ENCODE peak calls at places on chromosome 17, in six cellular contexts. J, P, Z, K, A and X are unnamed samples.

GRCh38 chr17:74037320-74037719 is 166.2 kb upstream of the RPL38 start:
- DNase-seq in J (no peak), P (peak; percentile 13), Z (no peak), K (no peak), A (no peak), X (no peak)

GRCh38 chr17:56173958-56174357 is 20.7 kb downstream of the ANKFN1 start:
- DNase-seq in J (no peak), P (no peak), Z (no peak), K (no peak), A (no peak), X (no peak)

GRCh38 chr17:64020068-64020766 is at the start of gene ICAM2:
- DNase-seq in J (no peak), P (no peak), Z (no peak), K (no peak), A (no peak), X (peak; percentile 90)

GRCh38 chr17:43907425-43907981 is at the start of gene MPP2:
- DNase-seq in J (peak; percentile 64), P (peak; percentile 77), Z (no peak), K (peak; percentile 88), A (peak; percentile 20), X (no peak)

GRCh38 chr17:2084129-2084765 is 29.3 kb downstream of the HIC1 start:
- DNase-seq in J (no peak), P (peak; percentile 44), Z (no peak), K (no peak), A (no peak), X (no peak)

GRCh38 chr17:40168262-40168832 is 8.9 kb upstream of the RAPGEFL1 start:
- DNase-seq in J (peak; percentile 28), P (peak; percentile 51), Z (no peak), K (no peak), A (peak; percentile 77), X (peak; percentile 15)

GRCh38 chr17:4980644-4981216 is 6.7 kb downstream of the CAMTA2 start:
- DNase-seq in J (no peak), P (peak; percentile 60), Z (no peak), K (peak; percentile 31), A (peak; percentile 54), X (no peak)

GRCh38 chr17:62178579-62178978 is 113.5 kb upstream of the MED13 start:
- DNase-seq in J (no peak), P (no peak), Z (no peak), K (no peak), A (no peak), X (no peak)

GRCh38 chr17:52762147-52762793 is 603.8 kb upstream of the CA10 start:
- DNase-seq in J (no peak), P (no peak), Z (no peak), K (no peak), A (no peak), X (no peak)

GRCh38 chr17:49691677-49692191 is 13.8 kb upstream of the SPOP start:
- DNase-seq in J (no peak), P (no peak), Z (no peak), K (no peak), A (no peak), X (no peak)

GRCh38 chr17:14308636-14308964 is 7.7 kb downstream of the HS3ST3B1 start:
- DNase-seq in J (no peak), P (no peak), Z (no peak), K (no peak), A (no peak), X (no peak)

GRCh38 chr17:55332296-55333041 is 67.7 kb downstream of the HLF start:
- DNase-seq in J (no peak), P (no peak), Z (no peak), K (no peak), A (no peak), X (no peak)

GRCh38 chr17:79545251-79546005 is 65.4 kb downstream of the RBFOX3 start:
- DNase-seq in J (no peak), P (no peak), Z (no peak), K (no peak), A (no peak), X (no peak)

GRCh38 chr17:59723041-59723440 is 15.6 kb downstream of the VMP1 start:
- DNase-seq in J (no peak), P (no peak), Z (no peak), K (no peak), A (no peak), X (no peak)

GRCh38 chr17:59719526-59719925 is 12.1 kb downstream of the VMP1 start:
- DNase-seq in J (no peak), P (no peak), Z (no peak), K (no peak), A (no peak), X (no peak)

GRCh38 chr17:59725691-59726090 is 18.2 kb downstream of the VMP1 start:
- DNase-seq in J (no peak), P (no peak), Z (no peak), K (no peak), A (peak; percentile 68), X (no peak)

GRCh38 chr17:59722623-59723022 is 15.2 kb downstream of the VMP1 start:
- DNase-seq in J (no peak), P (no peak), Z (no peak), K (no peak), A (no peak), X (no peak)

DNA sequence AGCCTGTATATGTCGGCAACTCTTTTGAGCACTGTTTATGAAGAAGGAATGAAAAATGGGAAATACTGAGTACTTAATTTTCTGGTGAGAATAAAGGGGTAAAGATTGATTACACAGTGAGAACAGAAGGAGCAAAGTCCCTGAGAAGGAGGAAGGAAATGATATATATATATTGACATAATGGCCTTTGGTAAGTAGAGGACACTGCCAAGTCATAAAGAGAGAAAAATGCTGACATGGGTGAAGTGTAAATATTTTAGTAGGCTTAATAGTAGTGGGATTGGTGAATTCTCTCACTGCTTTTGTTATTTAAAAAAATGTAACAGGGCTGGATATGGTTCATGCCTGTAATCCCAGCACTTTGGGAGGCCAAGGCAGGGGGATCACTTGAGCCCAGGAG is 16.2 kb downstream of the VMP1 start:
- DNase-seq in J (no peak), P (no peak), Z (no peak), K (no peak), A (peak; percentile 36), X (no peak)
- TF ChIP-seq ATF3 in J (no peak), P (no peak), Z (no peak), K (no peak), A (no peak), X (no peak)

GRCh38 chr17:8939496-8940334 is 25.8 kb downstream of the PIK3R5 start:
- DNase-seq in J (no peak), P (no peak), Z (no peak), K (no peak), A (no peak), X (peak; percentile 79)
- TF ChIP-seq ATF3 in J (no peak), P (no peak), Z (no peak), K (no peak), A (no peak), X (no peak)

GRCh38 chr17:66548158-66548557 is 245.7 kb downstream of the PRKCA start:
- DNase-seq in J (no peak), P (no peak), Z (no peak), K (no peak), A (peak; percentile 23), X (no peak)
- TF ChIP-seq ATF3 in J (no peak), P (no peak), Z (no peak), K (no peak), A (no peak), X (no peak)

GRCh38 chr17:15395091-15395490 is 53.7 kb upstream of the TEKT3 start:
- DNase-seq in J (no peak), P (no peak), Z (no peak), K (no peak), A (no peak), X (no peak)

GRCh38 chr17:15398291-15398690 is 56.9 kb upstream of the TEKT3 start:
- DNase-seq in J (peak; percentile 18), P (no peak), Z (no peak), K (no peak), A (no peak), X (no peak)

GRCh38 chr17:15399443-15399842 is 58.0 kb upstream of the TEKT3 start:
- DNase-seq in J (no peak), P (no peak), Z (no peak), K (no peak), A (no peak), X (no peak)

GRCh38 chr17:15398736-15399331 is 57.4 kb upstream of the TEKT3 start:
- DNase-seq in J (no peak), P (no peak), Z (no peak), K (no peak), A (peak; percentile 35), X (no peak)

GRCh38 chr17:15397605-15398004 is 56.2 kb upstream of the TEKT3 start:
- DNase-seq in J (no peak), P (no peak), Z (no peak), K (no peak), A (no peak), X (no peak)
- TF ChIP-seq ATF3 in J (no peak), P (no peak), Z (no peak), K (no peak), A (no peak), X (no peak)

GRCh38 chr17:30520436-30520835 is 43.2 kb downstream of the GOSR1 start:
- DNase-seq in J (no peak), P (no peak), Z (no peak), K (no peak), A (no peak), X (no peak)
- TF ChIP-seq ATF3 in J (no peak), P (no peak), Z (no peak), K (no peak), A (no peak), X (no peak)

GRCh38 chr17:6830383-6830986 is 1.0 kb downstream of the TEKT1 start:
- DNase-seq in J (no peak), P (no peak), Z (no peak), K (no peak), A (no peak), X (no peak)

GRCh38 chr17:6831662-6832263 is at the start of gene TEKT1:
- DNase-seq in J (no peak), P (no peak), Z (peak; percentile 54), K (peak; percentile 96), A (peak; percentile 77), X (no peak)
- TF ChIP-seq ATF3 in J (no peak), P (no peak), Z (no peak), K (no peak), A (no peak), X (no peak)